ENCODE peak calls at places on chromosomes 12 and 14, in five cellular contexts. S, A, J, O and B are unnamed samples.
A peak's percentile ranks its signal among the peaks of the same experiment; 100 is the strongest.

GRCh38 chr12:65196762-65197567 is 27.6 kb downstream of the LEMD3 start:
- DNase-seq in O (no peak), J (no peak), A (no peak), S (no peak), B (no peak)

GRCh38 chr14:75514673-75515630 is 7.3 kb upstream of the BATF start:
- DNase-seq in S (no peak), J (no peak), A (no peak), O (peak; percentile 26), B (peak; percentile 45)

GRCh38 chr12:68200854-68201253 is 24.8 kb downstream of the IL26 start:
- DNase-seq in S (no peak), A (no peak), O (no peak), J (no peak), B (no peak)

GRCh38 chr14:99145307-99145706 is 126.7 kb downstream of the BCL11B start:
- DNase-seq in O (no peak), J (no peak), S (no peak), A (no peak), B (no peak)

GRCh38 chr12:58007875-58008274 is 66.5 kb downstream of the ATP23 start:
- DNase-seq in O (no peak), J (no peak), A (no peak), S (no peak), B (no peak)

GRCh38 chr12:94831081-94831747 is 172.3 kb downstream of the NDUFA12 start:
- DNase-seq in J (peak; percentile 55), S (no peak), A (no peak), O (no peak), B (no peak)

GRCh38 chr14:62759796-62760195 is 285.5 kb downstream of the KCNH5 start:
- DNase-seq in O (no peak), J (no peak), A (no peak), S (no peak), B (no peak)

GRCh38 chr12:70507442-70507841 is 129.8 kb downstream of the PTPRB start:
- DNase-seq in S (no peak), A (no peak), J (no peak), O (no peak), B (no peak)

GRCh38 chr14:64518229-64518628 is 13.7 kb downstream of the ZBTB1 start:
- DNase-seq in A (no peak), J (no peak), O (no peak), S (no peak), B (no peak)

GRCh38 chr12:20593611-20594010 is 101.5 kb upstream of the SLCO1C1 start:
- DNase-seq in J (no peak), S (no peak), O (no peak), A (no peak), B (no peak)

GRCh38 chr14:104820669-104821228 is 19.8 kb downstream of the ZBTB42 start:
- DNase-seq in J (peak; percentile 56), O (no peak), S (peak; percentile 37), A (peak; percentile 53), B (no peak)

GRCh38 chr14:58133739-58134138 is 18.3 kb downstream of the ARMH4 start:
- DNase-seq in J (no peak), O (no peak), A (no peak), S (peak; percentile 43), B (no peak)

GRCh38 chr14:72256055-72256454 is 323.8 kb downstream of the RGS6 start:
- DNase-seq in S (peak; percentile 11), J (no peak), O (no peak), A (no peak), B (no peak)

GRCh38 chr12:99277566-99277965 is 370.0 kb upstream of the GARIN6 start:
- DNase-seq in S (no peak), O (no peak), A (no peak), J (no peak), B (no peak)

GRCh38 chr12:116492703-116493324 is 66.4 kb upstream of the MAP1LC3B2 start:
- DNase-seq in A (no peak), J (no peak), S (peak; percentile 82), O (no peak), B (peak; percentile 63)

GRCh38 chr14:53608369-53608768 is 348.3 kb downstream of the BMP4 start:
- DNase-seq in S (peak; percentile 80), O (no peak), J (no peak), A (no peak), B (no peak)

GRCh38 chr12:99147150-99147549 is 500.4 kb upstream of the GARIN6 start:
- DNase-seq in A (no peak), O (no peak), S (no peak), J (no peak), B (no peak)

GRCh38 chr12:43763769-43764168 is 5.0 kb downstream of the IRAK4 start:
- DNase-seq in J (no peak), O (no peak), S (no peak), A (no peak), B (no peak)

GRCh38 chr14:24389266-24389855 is 9.4 kb upstream of the NYNRIN start:
- DNase-seq in O (no peak), J (no peak), S (no peak), A (no peak), B (no peak)

GRCh38 chr14:101854366-101854765 is 92.9 kb downstream of the PPP2R5C start:
- DNase-seq in O (no peak), S (no peak), A (no peak), J (no peak), B (peak; percentile 68)